ENCODE peak calls at places on chromosomes 3 and 15, in five cellular contexts. One of them, this sample, is unnamed.

GRCh38 chr3:147943265-147943945 is 534.2 kb downstream of the ZIC1 start:
- DNase-seq in lower lobe of right lung: no peak
- DNase-seq in choroid plexus epithelial cell: peak
- DNase-seq in transverse colon: no peak
- DNase-seq in A549: peak
- DNase-seq in this sample: no peak

GRCh38 chr3:144273611-144274010 is 302.0 kb downstream of the DIPK2A start:
- DNase-seq in lower lobe of right lung: no peak
- DNase-seq in choroid plexus epithelial cell: peak
- DNase-seq in transverse colon: no peak
- DNase-seq in A549: no peak
- DNase-seq in this sample: no peak

GRCh38 chr3:101950510-101950909 is 101.2 kb downstream of the NFKBIZ start:
- DNase-seq in lower lobe of right lung: no peak
- DNase-seq in choroid plexus epithelial cell: peak
- DNase-seq in transverse colon: no peak
- DNase-seq in A549: peak
- DNase-seq in this sample: peak

GRCh38 chr3:141373768-141374526 is 5.6 kb downstream of the ZBTB38 start:
- DNase-seq in lower lobe of right lung: no peak
- DNase-seq in choroid plexus epithelial cell: peak
- DNase-seq in transverse colon: no peak
- DNase-seq in A549: peak
- DNase-seq in this sample: no peak

GRCh38 chr3:135513106-135514063 is 452.1 kb upstream of the PPP2R3A start:
- DNase-seq in lower lobe of right lung: no peak
- DNase-seq in choroid plexus epithelial cell: peak
- DNase-seq in transverse colon: no peak
- DNase-seq in A549: peak
- DNase-seq in this sample: no peak

GRCh38 chr15:76328106-76328696 is 8.4 kb upstream of the ISL2 start:
- DNase-seq in lower lobe of right lung: no peak
- DNase-seq in choroid plexus epithelial cell: no peak
- DNase-seq in transverse colon: no peak
- DNase-seq in A549: peak
- DNase-seq in this sample: no peak

GRCh38 chr3:45381168-45381852 is 7.1 kb upstream of the LARS2 start:
- DNase-seq in lower lobe of right lung: no peak
- DNase-seq in choroid plexus epithelial cell: no peak
- DNase-seq in transverse colon: peak
- DNase-seq in A549: no peak
- DNase-seq in this sample: no peak

GRCh38 chr15:80580107-80580506 is 115.0 kb upstream of the ABHD17C start:
- DNase-seq in lower lobe of right lung: no peak
- DNase-seq in choroid plexus epithelial cell: peak
- DNase-seq in transverse colon: no peak
- DNase-seq in A549: peak
- DNase-seq in this sample: no peak

GRCh38 chr15:39936187-39936586 is 2.3 kb downstream of the EIF2AK4 start:
- DNase-seq in lower lobe of right lung: no peak
- DNase-seq in choroid plexus epithelial cell: no peak
- DNase-seq in transverse colon: no peak
- DNase-seq in A549: no peak
- DNase-seq in this sample: no peak

GRCh38 chr15:39934415-39935044 is 615 bp downstream of the EIF2AK4 start:
- DNase-seq in lower lobe of right lung: no peak
- DNase-seq in choroid plexus epithelial cell: peak
- DNase-seq in transverse colon: no peak
- DNase-seq in A549: no peak
- DNase-seq in this sample: no peak

GRCh38 chr15:39935241-39935640 is 1.3 kb downstream of the EIF2AK4 start:
- DNase-seq in lower lobe of right lung: no peak
- DNase-seq in choroid plexus epithelial cell: no peak
- DNase-seq in transverse colon: no peak
- DNase-seq in A549: no peak
- DNase-seq in this sample: no peak

GRCh38 chr15:39936681-39937080 is 2.8 kb downstream of the EIF2AK4 start:
- DNase-seq in lower lobe of right lung: no peak
- DNase-seq in choroid plexus epithelial cell: peak
- DNase-seq in transverse colon: no peak
- DNase-seq in A549: no peak
- DNase-seq in this sample: no peak

GRCh38 chr15:39931615-39932014 is 2.3 kb upstream of the EIF2AK4 start:
- DNase-seq in lower lobe of right lung: no peak
- DNase-seq in choroid plexus epithelial cell: no peak
- DNase-seq in transverse colon: no peak
- DNase-seq in A549: no peak
- DNase-seq in this sample: no peak
- TF ChIP-seq CTCF in lower lobe of right lung: no peak
- TF ChIP-seq CTCF in choroid plexus epithelial cell: peak
- TF ChIP-seq CTCF in transverse colon: no peak
- TF ChIP-seq CTCF in A549: peak
- TF ChIP-seq CTCF in this sample: no peak

DNA sequence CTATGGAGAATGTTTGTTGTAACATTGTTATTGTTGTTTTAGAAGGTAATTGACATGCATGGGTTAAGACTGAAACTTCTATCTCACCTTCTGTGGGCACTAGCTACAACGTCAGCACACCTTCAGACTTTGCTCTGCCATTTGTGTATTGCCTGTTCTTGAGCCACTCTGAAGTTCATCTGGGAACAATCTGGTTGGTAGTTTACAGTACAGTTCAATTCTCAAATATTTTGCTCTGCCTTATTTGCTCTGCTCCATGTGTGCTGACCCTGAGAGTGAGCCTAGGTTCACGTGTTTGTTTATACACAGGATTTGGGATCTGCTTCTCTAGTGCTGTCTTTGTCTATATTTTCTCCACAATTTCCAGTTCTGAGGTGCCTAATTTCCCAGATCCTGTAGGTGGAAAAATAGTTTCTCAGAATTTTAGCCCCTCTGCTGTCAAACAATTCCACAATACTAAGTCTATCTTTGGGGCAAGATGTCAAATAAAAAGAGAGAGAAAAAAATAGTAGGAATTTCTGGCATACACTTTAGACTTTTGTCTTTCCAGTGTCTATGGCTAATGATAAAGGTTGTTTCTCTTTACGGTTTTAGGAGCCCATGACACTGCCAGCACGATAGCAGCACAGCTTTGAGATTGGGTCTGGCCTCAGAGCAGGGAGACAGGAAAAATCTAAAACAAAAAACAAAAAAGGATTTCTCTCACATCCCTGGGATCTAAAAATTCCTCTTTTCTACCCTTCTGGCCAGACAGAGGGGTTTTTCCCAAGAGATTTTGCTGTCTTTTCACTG is 721.4 kb downstream of the VGLL3 start:
- DNase-seq in lower lobe of right lung: no peak
- DNase-seq in choroid plexus epithelial cell: no peak
- DNase-seq in transverse colon: no peak
- DNase-seq in A549: no peak
- DNase-seq in this sample: no peak
- TF ChIP-seq CTCF in lower lobe of right lung: no peak
- TF ChIP-seq CTCF in choroid plexus epithelial cell: no peak
- TF ChIP-seq CTCF in transverse colon: no peak
- TF ChIP-seq CTCF in A549: no peak
- TF ChIP-seq CTCF in this sample: no peak

DNA sequence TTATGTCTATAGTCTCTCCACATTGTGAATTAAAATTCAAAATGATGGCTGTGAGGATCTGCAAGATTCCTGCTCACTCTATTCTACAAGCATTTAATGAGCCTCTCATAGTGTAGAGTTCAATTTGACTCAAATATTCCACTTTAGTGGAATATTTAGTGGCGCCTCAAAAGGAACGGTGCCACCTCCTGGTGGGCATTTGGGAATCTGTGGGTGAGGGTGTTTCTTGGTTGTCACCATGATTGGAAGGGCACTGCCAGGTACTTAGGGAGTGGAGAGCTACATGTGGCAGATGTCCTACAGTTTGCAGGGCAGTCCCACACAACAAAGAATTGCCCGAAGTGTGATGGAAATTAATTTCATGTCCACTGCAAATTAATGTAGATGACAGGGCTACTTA is 21.5 kb upstream of the KCNMB3 start:
- DNase-seq in lower lobe of right lung: no peak
- DNase-seq in choroid plexus epithelial cell: peak
- DNase-seq in transverse colon: no peak
- DNase-seq in A549: peak
- DNase-seq in this sample: no peak
- TF ChIP-seq CTCF in lower lobe of right lung: peak
- TF ChIP-seq CTCF in choroid plexus epithelial cell: peak
- TF ChIP-seq CTCF in transverse colon: peak
- TF ChIP-seq CTCF in A549: no peak
- TF ChIP-seq CTCF in this sample: no peak

DNA sequence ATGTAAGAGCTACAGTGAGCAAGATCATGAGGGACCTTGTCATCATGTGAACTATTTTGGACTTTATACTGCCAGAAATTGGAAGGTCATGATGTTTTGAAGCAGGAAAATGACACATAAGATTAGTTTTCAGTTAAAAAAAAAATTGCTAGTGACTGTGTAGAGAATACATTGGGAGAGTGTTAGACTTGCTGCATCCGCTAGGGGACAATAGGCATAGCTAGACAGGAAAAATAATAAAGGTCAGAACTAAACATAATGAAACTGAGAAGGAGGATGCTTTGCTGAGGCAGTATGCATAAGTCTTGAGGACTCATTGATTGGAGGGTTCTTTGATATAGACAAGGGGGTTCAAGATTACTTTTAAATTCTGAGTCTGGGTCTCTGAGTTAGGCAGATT is 275.8 kb upstream of the KCNH8 start:
- DNase-seq in lower lobe of right lung: no peak
- DNase-seq in choroid plexus epithelial cell: no peak
- DNase-seq in transverse colon: no peak
- DNase-seq in A549: no peak
- DNase-seq in this sample: no peak
- TF ChIP-seq CTCF in lower lobe of right lung: no peak
- TF ChIP-seq CTCF in choroid plexus epithelial cell: no peak
- TF ChIP-seq CTCF in transverse colon: no peak
- TF ChIP-seq CTCF in A549: no peak
- TF ChIP-seq CTCF in this sample: no peak

DNA sequence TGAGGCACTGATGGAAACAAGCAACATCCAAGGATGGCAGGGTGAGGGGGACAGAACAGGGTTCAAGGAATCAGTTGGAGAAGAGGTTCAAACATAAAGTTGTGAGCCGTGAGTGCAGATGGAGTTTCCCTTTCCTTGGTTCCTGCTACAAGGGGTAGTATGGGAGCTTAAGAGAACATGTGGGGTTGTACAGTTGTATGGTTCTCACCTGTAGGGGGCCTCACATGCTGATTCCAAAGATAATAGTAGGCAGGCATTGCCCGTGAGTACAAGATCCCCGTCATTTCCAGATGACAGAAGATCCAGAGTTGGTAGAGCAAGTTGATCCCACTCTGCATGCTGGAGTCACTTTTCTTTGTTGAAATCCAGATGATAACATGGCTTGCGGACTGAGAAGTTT is 141.7 kb downstream of the THSD4 start:
- DNase-seq in lower lobe of right lung: no peak
- DNase-seq in choroid plexus epithelial cell: no peak
- DNase-seq in transverse colon: no peak
- DNase-seq in A549: no peak
- DNase-seq in this sample: no peak
- TF ChIP-seq CTCF in lower lobe of right lung: no peak
- TF ChIP-seq CTCF in choroid plexus epithelial cell: no peak
- TF ChIP-seq CTCF in transverse colon: no peak
- TF ChIP-seq CTCF in A549: no peak
- TF ChIP-seq CTCF in this sample: no peak

GRCh38 chr15:87817553-87817952 is 439.0 kb downstream of the NTRK3 start:
- DNase-seq in lower lobe of right lung: no peak
- DNase-seq in choroid plexus epithelial cell: peak
- DNase-seq in transverse colon: no peak
- DNase-seq in A549: no peak
- DNase-seq in this sample: no peak
- TF ChIP-seq CTCF in lower lobe of right lung: no peak
- TF ChIP-seq CTCF in choroid plexus epithelial cell: peak
- TF ChIP-seq CTCF in transverse colon: no peak
- TF ChIP-seq CTCF in A549: no peak
- TF ChIP-seq CTCF in this sample: no peak